ENCODE peak calls at places on chromosomes 6 and 20, in nine cellular contexts. V is activated T-cell treated with anti-CD3 and anti-CD28 coated beads, Interleukin-2, amount 50 U/mL, for 4 hours; Y is hypothalamus; H is T-cell; Z is germinal center; W is HEK293T; T is GDM1; R is progenitor cell of endocrine pancreas; A is BJ. F is an unnamed sample.

GRCh38 chr20:57078101-57078500 is 188.3 kb downstream of the BMP7 start:
- DNase-seq in V (no peak), Y (no peak), H (no peak), Z (no peak), W (no peak), T (no peak), R (no peak), A (no peak), F (no peak)

GRCh38 chr6:143419526-143419925 is 31.0 kb downstream of the ADAT2 start:
- DNase-seq in V (no peak), Y (no peak), H (no peak), Z (no peak), W (no peak), T (no peak), R (no peak), A (no peak), F (no peak)

GRCh38 chr6:90393232-90393884 is 96.7 kb upstream of the BACH2 start:
- DNase-seq in V (peak), Y (peak), H (peak), Z (peak), W (peak), T (no peak), R (peak), A (no peak), F (peak)

GRCh38 chr6:54988576-54988975 is 142.0 kb downstream of the FAM83B start:
- DNase-seq in V (no peak), Y (no peak), H (no peak), Z (no peak), W (no peak), T (no peak), R (no peak), A (no peak), F (no peak)

GRCh38 chr6:129890164-129890563 is 29.0 kb upstream of the TMEM244 start:
- DNase-seq in V (no peak), Y (no peak), H (no peak), Z (no peak), W (no peak), T (no peak), R (no peak), A (peak), F (no peak)

GRCh38 chr6:13175759-13176158 is 152.6 kb downstream of the TBC1D7 start:
- DNase-seq in V (no peak), Y (no peak), H (no peak), Z (no peak), W (no peak), T (no peak), R (no peak), A (no peak), F (no peak)

GRCh38 chr6:51384736-51385135 is 566.1 kb downstream of the TFAP2B start:
- DNase-seq in V (no peak), Y (no peak), H (no peak), Z (no peak), W (no peak), T (no peak), R (no peak), A (no peak), F (no peak)

GRCh38 chr6:123768939-123769338 is 34.7 kb upstream of the NKAIN2 start:
- DNase-seq in V (no peak), Y (no peak), H (no peak), Z (no peak), W (no peak), T (no peak), R (no peak), A (no peak), F (no peak)

GRCh38 chr20:49964964-49965780 is 17.6 kb upstream of the SNAI1 start:
- DNase-seq in V (no peak), Y (no peak), H (no peak), Z (peak), W (peak), T (no peak), R (peak), A (no peak), F (no peak)

GRCh38 chr6:77034161-77034560 is 429.1 kb downstream of the HTR1B start:
- DNase-seq in V (no peak), Y (no peak), H (no peak), Z (no peak), W (no peak), T (no peak), R (no peak), A (peak), F (no peak)

GRCh38 chr20:62426678-62427077 is 661 bp downstream of the RBBP8NL start:
- DNase-seq in V (no peak), Y (no peak), H (no peak), Z (no peak), W (no peak), T (no peak), R (peak), A (no peak), F (no peak)

GRCh38 chr6:118750143-118750542 is 98.8 kb upstream of the CEP85L start:
- DNase-seq in V (no peak), Y (no peak), H (no peak), Z (no peak), W (no peak), T (no peak), R (no peak), A (no peak), F (no peak)

GRCh38 chr6:35218021-35218420 is 4.3 kb downstream of the SCUBE3 start:
- DNase-seq in V (no peak), Y (no peak), H (no peak), Z (no peak), W (no peak), T (no peak), R (no peak), A (no peak), F (no peak)

GRCh38 chr6:68958327-68958726 is 323.2 kb downstream of the ADGRB3 start:
- DNase-seq in V (no peak), Y (no peak), H (no peak), Z (no peak), W (no peak), T (no peak), R (no peak), A (no peak), F (no peak)

F was measured in central memory CD8-positive, alpha-beta T cell.